ENCODE peak calls at places on chromosomes 16 and 17, in five cellular contexts. M is K562, G is HepG2, X is SK-N-SH, U is GM12878. I is an unnamed sample.

GRCh38 chr17:64276961-64277505 is 14.0 kb upstream of the TEX2 start:
- DNase-seq in M (no peak), G (no peak), X (no peak), U (no peak), I (no peak)

GRCh38 chr16:31465788-31466370 is 6.1 kb upstream of the TGFB1I1 start:
- DNase-seq in M (peak; percentile 4), G (no peak), X (no peak), U (no peak), I (no peak)

GRCh38 chr17:57678393-57678792 is 66.7 kb downstream of the CCDC182 start:
- DNase-seq in M (no peak), G (no peak), X (no peak), U (no peak), I (no peak)

GRCh38 chr17:2958706-2959222 is 104.6 kb downstream of the OR1D5 start:
- DNase-seq in M (no peak), G (no peak), X (no peak), U (no peak), I (no peak)

GRCh38 chr17:37483311-37484039 is 6.2 kb upstream of the DUSP14 start:
- DNase-seq in M (no peak), G (no peak), X (peak; percentile 42), U (no peak), I (peak; percentile 53)

GRCh38 chr17:78140169-78141051 is 5.8 kb upstream of the C17orf99 start:
- DNase-seq in M (peak; percentile 96), G (peak; percentile 96), X (peak; percentile 96), U (peak; percentile 90), I (peak; percentile 100)

GRCh38 chr16:26530584-26531289 is 536.0 kb upstream of the C16orf82 start:
- DNase-seq in M (no peak), G (peak; percentile 11), X (no peak), U (no peak), I (no peak)

GRCh38 chr16:21526923-21527807 is 72.2 kb upstream of the METTL9 start:
- DNase-seq in M (peak; percentile 18), G (peak; percentile 70), X (peak; percentile 23), U (no peak), I (no peak)

GRCh38 chr17:21823643-21824042 is 131.3 kb downstream of the KCNJ18 start:
- DNase-seq in M (no peak), G (no peak), X (no peak), U (no peak), I (no peak)

DNA sequence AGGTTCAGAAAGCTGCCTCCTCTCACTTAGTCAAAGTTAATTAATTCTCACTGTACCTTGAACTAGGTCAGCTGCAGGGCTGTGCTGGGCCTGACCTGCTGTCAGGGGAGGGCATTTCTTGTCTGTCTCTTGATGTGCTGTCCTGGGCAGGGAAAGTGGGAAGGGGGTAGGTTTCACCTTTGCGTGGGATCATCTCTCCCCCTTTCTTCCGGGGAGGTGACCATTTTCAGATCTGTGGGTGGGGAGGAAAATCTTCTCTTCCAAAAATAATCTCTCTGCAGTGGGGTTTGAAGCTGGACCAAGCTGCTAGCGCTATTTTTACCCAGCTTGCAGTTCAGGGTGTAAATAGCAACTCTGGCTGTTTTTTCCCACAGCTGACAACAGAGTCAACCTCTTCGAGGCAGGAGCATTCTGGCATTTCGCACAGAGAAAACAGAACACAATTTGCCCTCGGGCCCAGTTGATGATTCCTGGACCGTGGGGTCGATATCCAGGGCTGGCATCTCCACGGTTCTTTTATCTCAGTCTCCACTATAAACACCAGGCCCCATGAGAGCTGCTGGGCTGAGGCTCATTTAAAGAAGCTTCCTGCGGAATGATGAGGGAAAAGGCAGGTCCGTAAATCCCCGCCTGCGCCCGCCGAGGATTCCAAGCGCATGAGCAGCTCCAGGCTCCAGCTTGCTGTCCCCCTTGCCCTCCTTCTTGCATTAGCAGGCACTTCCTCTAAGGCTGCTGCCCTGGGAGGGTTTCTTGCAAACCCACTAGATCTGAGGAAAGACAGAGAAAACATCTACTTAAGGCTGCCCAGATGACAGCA is 93.8 kb downstream of the YPEL2 start:
- DNase-seq in M (no peak), G (no peak), X (peak; percentile 85), U (no peak), I (no peak)
- H3K4me3 ChIP-seq in M (no peak overlapping the region), G (peak overlapping the region; percentile 18), X (no peak overlapping the region), U (no peak overlapping the region), I (no peak overlapping the region)

DNA sequence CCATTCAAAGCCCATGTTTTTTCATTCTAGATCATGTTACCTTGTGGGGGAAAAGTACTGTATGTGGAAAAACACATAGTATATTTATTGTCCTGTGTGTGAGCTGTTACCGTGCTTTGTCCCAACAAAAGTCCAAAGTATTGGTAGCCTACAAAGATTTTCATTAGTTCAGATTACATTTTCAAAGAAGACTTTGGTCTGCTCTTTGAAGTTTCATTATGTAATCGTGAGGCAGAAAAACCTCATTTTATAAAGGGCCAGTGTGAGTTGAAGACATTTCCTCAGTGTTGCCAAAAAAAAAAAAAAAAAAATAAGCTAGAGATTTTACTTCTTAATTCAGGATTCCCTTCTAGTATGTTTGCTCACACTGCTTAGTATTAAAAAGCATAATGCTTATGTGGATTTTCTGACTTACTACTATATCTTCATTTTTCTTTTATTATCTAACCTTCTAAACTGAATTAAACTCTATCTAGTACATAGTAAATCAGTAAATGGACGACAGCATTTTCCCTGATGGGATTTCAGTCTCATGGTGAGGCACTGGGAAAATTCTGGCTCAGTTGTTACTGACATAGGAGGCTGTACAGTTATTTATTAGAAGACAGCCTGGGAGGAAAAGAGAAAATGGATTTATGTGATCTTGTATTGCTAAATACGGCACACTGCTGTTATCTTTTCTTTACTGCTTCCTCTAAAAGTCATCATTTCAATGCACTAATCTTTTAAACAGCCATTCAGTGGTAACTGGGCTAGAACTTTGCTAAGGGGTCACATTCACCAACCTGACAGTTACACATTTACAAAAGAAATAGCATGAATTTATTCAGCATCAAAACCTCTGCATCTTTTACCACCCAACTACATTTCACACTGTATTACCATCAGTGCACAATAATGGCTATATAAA is 100.6 kb downstream of the STXBP4 start:
- DNase-seq in M (no peak), G (peak; percentile 96), X (no peak), U (no peak), I (no peak)
- TF ChIP-seq REST in M (no peak), G (peak; percentile 39), X (no peak), U (no peak), I (no peak)

GRCh38 chr16:50280932-50281331 is 14.6 kb downstream of the ADCY7 start:
- DNase-seq in M (no peak), G (no peak), X (no peak), U (no peak), I (no peak)

GRCh38 chr16:50284131-50284911 is 18.0 kb downstream of the ADCY7 start:
- DNase-seq in M (no peak), G (peak; percentile 46), X (peak; percentile 82), U (no peak), I (no peak)

GRCh38 chr16:50281391-50282009 is 15.1 kb downstream of the ADCY7 start:
- DNase-seq in M (no peak), G (no peak), X (no peak), U (no peak), I (no peak)

GRCh38 chr16:50282010-50282538 is 15.7 kb downstream of the ADCY7 start:
- DNase-seq in M (no peak), G (no peak), X (no peak), U (peak; percentile 86), I (no peak)

DNA sequence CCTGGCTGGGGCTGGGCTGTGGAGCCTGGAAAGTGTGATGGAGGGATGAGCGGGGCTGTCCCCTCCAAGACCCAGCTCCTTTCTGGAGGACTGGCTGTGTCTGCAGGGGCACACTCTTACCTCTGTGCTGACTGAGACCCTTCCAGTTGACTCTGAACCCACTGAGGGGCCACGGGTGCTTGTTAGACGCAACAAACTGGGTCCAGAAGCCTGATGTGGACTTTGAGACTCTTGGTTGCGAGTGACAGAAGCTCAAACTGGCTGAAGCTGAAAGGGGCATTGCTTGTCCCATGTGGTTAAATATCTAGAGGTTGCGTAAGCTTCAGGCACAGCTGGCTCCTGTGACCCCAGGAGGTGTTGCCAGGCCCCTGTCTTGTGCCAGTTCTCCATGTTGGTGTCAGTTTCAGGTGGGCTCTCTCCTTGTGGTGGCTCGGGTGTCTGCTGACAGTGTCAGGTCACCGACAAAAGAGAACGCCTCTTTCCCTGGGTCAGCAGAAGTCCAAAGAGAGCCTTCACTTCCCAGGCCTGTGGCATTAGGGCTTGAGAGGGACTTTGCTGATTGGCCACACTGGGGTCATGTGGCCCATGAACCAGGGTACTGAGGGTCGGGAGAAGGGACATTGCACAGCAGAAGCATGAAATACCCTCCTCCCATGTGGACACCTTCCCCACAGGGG is 16.7 kb downstream of the ADCY7 start:
- DNase-seq in M (no peak), G (peak; percentile 87), X (no peak), U (no peak), I (no peak)
- TF ChIP-seq SMC3 in M (no peak), G (no peak), X (no peak), U (no peak), I (no peak)

GRCh38 chr17:81483862-81484194 is 28.8 kb downstream of the ACTG1 start:
- DNase-seq in M (no peak), G (no peak), X (no peak), U (no peak), I (no peak)
- H3K4me3 ChIP-seq in M (peak overlapping the region; percentile 20), G (no peak overlapping the region), X (no peak overlapping the region), U (peak overlapping the region; percentile 46), I (no peak overlapping the region)